ENCODE peak calls at places on chromosomes 5 and 9, in ten cellular contexts. One of them, this sample, is unnamed.

GRCh38 chr9:129989740-129990139 is 53.2 kb downstream of the FNBP1 start:
- DNase-seq in PC-3: peak
- DNase-seq in AG04450: no peak
- DNase-seq in GM23248: peak
- DNase-seq in naive thymus-derived CD4-positive, alpha-beta T cell: no peak
- DNase-seq in uterus: no peak
- DNase-seq in fibroblast of lung: peak
- DNase-seq in substantia nigra: no peak
- DNase-seq in neuronal stem cell: no peak
- DNase-seq in mammary epithelial cell: no peak
- DNase-seq in this sample: no peak

GRCh38 chr5:73564644-73565165 is 734 bp downstream of the ANKRA2 start:
- DNase-seq in neuronal stem cell: no peak
- DNase-seq in naive thymus-derived CD4-positive, alpha-beta T cell: no peak
- DNase-seq in mammary epithelial cell: no peak
- DNase-seq in PC-3: no peak
- DNase-seq in GM23248: peak
- DNase-seq in uterus: no peak
- DNase-seq in AG04450: no peak
- DNase-seq in fibroblast of lung: peak
- DNase-seq in substantia nigra: no peak
- DNase-seq in this sample: peak

GRCh38 chr9:5899292-5899691 is 8.6 kb downstream of the MLANA start:
- DNase-seq in neuronal stem cell: no peak
- DNase-seq in PC-3: peak
- DNase-seq in AG04450: no peak
- DNase-seq in mammary epithelial cell: no peak
- DNase-seq in naive thymus-derived CD4-positive, alpha-beta T cell: no peak
- DNase-seq in GM23248: no peak
- DNase-seq in uterus: no peak
- DNase-seq in fibroblast of lung: no peak
- DNase-seq in substantia nigra: no peak
- DNase-seq in this sample: no peak

GRCh38 chr9:70466976-70467551 is 52.6 kb upstream of the KLF9 start:
- DNase-seq in mammary epithelial cell: peak
- DNase-seq in substantia nigra: no peak
- DNase-seq in GM23248: peak
- DNase-seq in PC-3: peak
- DNase-seq in fibroblast of lung: peak
- DNase-seq in uterus: no peak
- DNase-seq in AG04450: no peak
- DNase-seq in naive thymus-derived CD4-positive, alpha-beta T cell: no peak
- DNase-seq in neuronal stem cell: no peak
- DNase-seq in this sample: no peak

GRCh38 chr9:84151236-84151635 is 170.6 kb downstream of the RMI1 start:
- DNase-seq in GM23248: no peak
- DNase-seq in substantia nigra: no peak
- DNase-seq in PC-3: no peak
- DNase-seq in fibroblast of lung: no peak
- DNase-seq in mammary epithelial cell: no peak
- DNase-seq in uterus: no peak
- DNase-seq in neuronal stem cell: no peak
- DNase-seq in naive thymus-derived CD4-positive, alpha-beta T cell: no peak
- DNase-seq in AG04450: no peak
- DNase-seq in this sample: no peak

GRCh38 chr9:19049872-19050636 is 827 bp downstream of the RRAGA start:
- DNase-seq in uterus: no peak
- DNase-seq in fibroblast of lung: peak
- DNase-seq in GM23248: peak
- DNase-seq in neuronal stem cell: no peak
- DNase-seq in PC-3: peak
- DNase-seq in naive thymus-derived CD4-positive, alpha-beta T cell: peak
- DNase-seq in AG04450: no peak
- DNase-seq in mammary epithelial cell: peak
- DNase-seq in substantia nigra: peak
- DNase-seq in this sample: no peak

GRCh38 chr5:56012281-56012963 is 17.7 kb upstream of the IL6ST start:
- DNase-seq in mammary epithelial cell: peak
- DNase-seq in neuronal stem cell: no peak
- DNase-seq in uterus: peak
- DNase-seq in PC-3: peak
- DNase-seq in substantia nigra: no peak
- DNase-seq in naive thymus-derived CD4-positive, alpha-beta T cell: peak
- DNase-seq in AG04450: no peak
- DNase-seq in GM23248: peak
- DNase-seq in fibroblast of lung: peak
- DNase-seq in this sample: no peak

GRCh38 chr5:119302916-119303897 is 52.6 kb upstream of the TNFAIP8 start:
- DNase-seq in GM23248: peak
- DNase-seq in fibroblast of lung: peak
- DNase-seq in neuronal stem cell: no peak
- DNase-seq in uterus: no peak
- DNase-seq in PC-3: peak
- DNase-seq in mammary epithelial cell: peak
- DNase-seq in AG04450: peak
- DNase-seq in naive thymus-derived CD4-positive, alpha-beta T cell: no peak
- DNase-seq in substantia nigra: no peak
- DNase-seq in this sample: no peak

GRCh38 chr5:57405984-57406383 is 76.6 kb downstream of the ACTBL2 start:
- DNase-seq in uterus: no peak
- DNase-seq in fibroblast of lung: peak
- DNase-seq in AG04450: no peak
- DNase-seq in substantia nigra: no peak
- DNase-seq in mammary epithelial cell: no peak
- DNase-seq in PC-3: no peak
- DNase-seq in naive thymus-derived CD4-positive, alpha-beta T cell: no peak
- DNase-seq in GM23248: no peak
- DNase-seq in neuronal stem cell: no peak
- DNase-seq in this sample: no peak

GRCh38 chr5:57406591-57406990 is 76.0 kb downstream of the ACTBL2 start:
- DNase-seq in mammary epithelial cell: no peak
- DNase-seq in PC-3: no peak
- DNase-seq in naive thymus-derived CD4-positive, alpha-beta T cell: no peak
- DNase-seq in uterus: no peak
- DNase-seq in neuronal stem cell: no peak
- DNase-seq in GM23248: no peak
- DNase-seq in fibroblast of lung: no peak
- DNase-seq in AG04450: no peak
- DNase-seq in substantia nigra: peak
- DNase-seq in this sample: no peak

GRCh38 chr5:57408714-57409113 is 73.9 kb downstream of the ACTBL2 start:
- DNase-seq in PC-3: no peak
- DNase-seq in mammary epithelial cell: no peak
- DNase-seq in uterus: no peak
- DNase-seq in naive thymus-derived CD4-positive, alpha-beta T cell: no peak
- DNase-seq in neuronal stem cell: no peak
- DNase-seq in GM23248: peak
- DNase-seq in AG04450: no peak
- DNase-seq in fibroblast of lung: peak
- DNase-seq in substantia nigra: no peak
- DNase-seq in this sample: no peak

GRCh38 chr5:57407391-57407790 is 75.2 kb downstream of the ACTBL2 start:
- DNase-seq in fibroblast of lung: no peak
- DNase-seq in mammary epithelial cell: no peak
- DNase-seq in GM23248: no peak
- DNase-seq in AG04450: no peak
- DNase-seq in PC-3: no peak
- DNase-seq in naive thymus-derived CD4-positive, alpha-beta T cell: no peak
- DNase-seq in substantia nigra: peak
- DNase-seq in uterus: no peak
- DNase-seq in neuronal stem cell: no peak
- DNase-seq in this sample: no peak

DNA sequence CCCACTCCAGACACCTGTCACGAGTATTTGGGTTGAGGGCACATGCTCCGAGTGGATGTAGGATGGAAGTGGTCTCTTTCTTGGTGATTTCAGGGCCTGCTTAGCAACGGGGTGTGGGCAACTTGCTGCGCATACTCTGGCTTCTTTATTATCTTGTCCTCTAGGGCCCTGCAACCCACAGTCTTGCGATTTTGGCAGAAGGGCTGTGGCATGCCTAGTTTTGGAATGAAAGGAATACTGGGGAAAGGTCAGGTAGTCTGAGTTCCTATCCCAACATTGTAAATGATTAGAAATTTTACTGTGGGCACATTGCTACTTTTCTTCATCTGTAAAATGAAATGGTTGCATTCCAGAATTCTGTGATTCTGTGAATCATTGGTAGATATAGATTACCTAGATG is 74.3 kb downstream of the ACTBL2 start:
- DNase-seq in GM23248: no peak
- DNase-seq in naive thymus-derived CD4-positive, alpha-beta T cell: no peak
- DNase-seq in fibroblast of lung: no peak
- DNase-seq in AG04450: no peak
- DNase-seq in uterus: no peak
- DNase-seq in neuronal stem cell: no peak
- DNase-seq in mammary epithelial cell: no peak
- DNase-seq in PC-3: no peak
- DNase-seq in substantia nigra: no peak
- DNase-seq in this sample: no peak
- H3K27ac ChIP-seq in GM23248: peak
- H3K27ac ChIP-seq in naive thymus-derived CD4-positive, alpha-beta T cell: no peak
- H3K27ac ChIP-seq in fibroblast of lung: no peak
- H3K27ac ChIP-seq in AG04450: no peak
- H3K27ac ChIP-seq in uterus: peak
- H3K27ac ChIP-seq in neuronal stem cell: no peak
- H3K27ac ChIP-seq in mammary epithelial cell: no peak
- H3K27ac ChIP-seq in PC-3: no peak
- H3K27ac ChIP-seq in substantia nigra: no peak
- H3K27ac ChIP-seq in this sample: no peak

DNA sequence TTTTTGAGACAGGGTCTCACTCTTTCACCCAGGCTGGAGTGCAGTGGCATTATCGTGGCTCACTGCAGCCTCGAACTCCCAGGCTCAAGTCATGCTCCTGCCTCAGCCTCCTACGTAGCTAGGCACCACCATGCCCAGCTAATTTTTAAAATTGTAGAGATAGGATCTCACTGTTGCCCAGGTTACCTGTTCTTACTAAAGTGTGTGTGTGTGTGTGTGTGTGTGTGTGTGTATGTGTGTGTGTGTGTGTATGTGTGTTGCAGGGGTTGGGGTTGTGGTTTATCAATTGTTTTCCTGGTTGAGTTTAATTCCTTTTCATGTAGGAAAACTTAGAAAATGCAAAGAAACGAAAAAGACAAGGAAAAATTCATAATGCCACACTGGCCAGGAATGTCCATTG is 21.8 kb downstream of the RNF44 start:
- DNase-seq in GM23248: no peak
- DNase-seq in substantia nigra: no peak
- DNase-seq in neuronal stem cell: no peak
- DNase-seq in PC-3: no peak
- DNase-seq in fibroblast of lung: no peak
- DNase-seq in mammary epithelial cell: no peak
- DNase-seq in AG04450: no peak
- DNase-seq in uterus: no peak
- DNase-seq in naive thymus-derived CD4-positive, alpha-beta T cell: no peak
- DNase-seq in this sample: no peak
- H3K27ac ChIP-seq in GM23248: no peak
- H3K27ac ChIP-seq in substantia nigra: no peak
- H3K27ac ChIP-seq in neuronal stem cell: no peak
- H3K27ac ChIP-seq in PC-3: no peak
- H3K27ac ChIP-seq in fibroblast of lung: no peak
- H3K27ac ChIP-seq in mammary epithelial cell: no peak
- H3K27ac ChIP-seq in AG04450: no peak
- H3K27ac ChIP-seq in uterus: no peak
- H3K27ac ChIP-seq in naive thymus-derived CD4-positive, alpha-beta T cell: no peak
- H3K27ac ChIP-seq in this sample: no peak

GRCh38 chr5:140041099-140041491 is 2.0 kb downstream of the NRG2 start:
- DNase-seq in substantia nigra: no peak
- DNase-seq in PC-3: peak
- DNase-seq in AG04450: no peak
- DNase-seq in neuronal stem cell: no peak
- DNase-seq in fibroblast of lung: no peak
- DNase-seq in GM23248: no peak
- DNase-seq in uterus: no peak
- DNase-seq in mammary epithelial cell: no peak
- DNase-seq in naive thymus-derived CD4-positive, alpha-beta T cell: no peak
- DNase-seq in this sample: no peak

GRCh38 chr5:140041492-140042421 is 1.3 kb downstream of the NRG2 start:
- DNase-seq in substantia nigra: peak
- DNase-seq in naive thymus-derived CD4-positive, alpha-beta T cell: no peak
- DNase-seq in PC-3: peak
- DNase-seq in mammary epithelial cell: peak
- DNase-seq in uterus: peak
- DNase-seq in neuronal stem cell: no peak
- DNase-seq in fibroblast of lung: peak
- DNase-seq in GM23248: peak
- DNase-seq in AG04450: no peak
- DNase-seq in this sample: peak

GRCh38 chr5:140044041-140044440 is 942 bp upstream of the NRG2 start:
- DNase-seq in mammary epithelial cell: no peak
- DNase-seq in AG04450: no peak
- DNase-seq in naive thymus-derived CD4-positive, alpha-beta T cell: no peak
- DNase-seq in fibroblast of lung: no peak
- DNase-seq in GM23248: peak
- DNase-seq in PC-3: no peak
- DNase-seq in uterus: no peak
- DNase-seq in substantia nigra: no peak
- DNase-seq in neuronal stem cell: no peak
- DNase-seq in this sample: no peak

GRCh38 chr5:140042551-140043507 is at the start of gene NRG2:
- DNase-seq in substantia nigra: peak
- DNase-seq in mammary epithelial cell: peak
- DNase-seq in GM23248: peak
- DNase-seq in fibroblast of lung: peak
- DNase-seq in PC-3: peak
- DNase-seq in AG04450: no peak
- DNase-seq in neuronal stem cell: peak
- DNase-seq in naive thymus-derived CD4-positive, alpha-beta T cell: peak
- DNase-seq in uterus: peak
- DNase-seq in this sample: peak

GRCh38 chr5:140043508-140043872 is 391 bp upstream of the NRG2 start:
- DNase-seq in mammary epithelial cell: no peak
- DNase-seq in neuronal stem cell: no peak
- DNase-seq in substantia nigra: no peak
- DNase-seq in GM23248: no peak
- DNase-seq in fibroblast of lung: no peak
- DNase-seq in AG04450: no peak
- DNase-seq in PC-3: peak
- DNase-seq in uterus: no peak
- DNase-seq in naive thymus-derived CD4-positive, alpha-beta T cell: no peak
- DNase-seq in this sample: peak
- H3K27ac ChIP-seq in mammary epithelial cell: no peak
- H3K27ac ChIP-seq in neuronal stem cell: no peak
- H3K27ac ChIP-seq in substantia nigra: peak
- H3K27ac ChIP-seq in GM23248: no peak
- H3K27ac ChIP-seq in fibroblast of lung: no peak
- H3K27ac ChIP-seq in AG04450: no peak
- H3K27ac ChIP-seq in PC-3: no peak
- H3K27ac ChIP-seq in uterus: no peak
- H3K27ac ChIP-seq in naive thymus-derived CD4-positive, alpha-beta T cell: no peak
- H3K27ac ChIP-seq in this sample: peak

GRCh38 chr5:112933651-112934365 is 11.8 kb upstream of the REEP5 start:
- DNase-seq in substantia nigra: no peak
- DNase-seq in PC-3: peak
- DNase-seq in GM23248: peak
- DNase-seq in mammary epithelial cell: peak
- DNase-seq in fibroblast of lung: peak
- DNase-seq in AG04450: no peak
- DNase-seq in uterus: no peak
- DNase-seq in neuronal stem cell: no peak
- DNase-seq in naive thymus-derived CD4-positive, alpha-beta T cell: no peak
- DNase-seq in this sample: no peak

GRCh38 chr5:112929336-112930081 is 7.5 kb upstream of the REEP5 start:
- DNase-seq in GM23248: no peak
- DNase-seq in PC-3: peak
- DNase-seq in AG04450: no peak
- DNase-seq in neuronal stem cell: no peak
- DNase-seq in naive thymus-derived CD4-positive, alpha-beta T cell: no peak
- DNase-seq in mammary epithelial cell: peak
- DNase-seq in uterus: no peak
- DNase-seq in fibroblast of lung: no peak
- DNase-seq in substantia nigra: no peak
- DNase-seq in this sample: no peak

GRCh38 chr5:112933105-112933504 is 11.1 kb upstream of the REEP5 start:
- DNase-seq in fibroblast of lung: no peak
- DNase-seq in GM23248: no peak
- DNase-seq in neuronal stem cell: no peak
- DNase-seq in mammary epithelial cell: no peak
- DNase-seq in uterus: no peak
- DNase-seq in PC-3: no peak
- DNase-seq in AG04450: no peak
- DNase-seq in substantia nigra: no peak
- DNase-seq in naive thymus-derived CD4-positive, alpha-beta T cell: no peak
- DNase-seq in this sample: no peak

GRCh38 chr5:112931473-112931872 is 9.4 kb upstream of the REEP5 start:
- DNase-seq in mammary epithelial cell: no peak
- DNase-seq in naive thymus-derived CD4-positive, alpha-beta T cell: no peak
- DNase-seq in substantia nigra: no peak
- DNase-seq in neuronal stem cell: no peak
- DNase-seq in AG04450: no peak
- DNase-seq in fibroblast of lung: peak
- DNase-seq in GM23248: no peak
- DNase-seq in PC-3: no peak
- DNase-seq in uterus: no peak
- DNase-seq in this sample: no peak

GRCh38 chr5:112930082-112930344 is 8.0 kb upstream of the REEP5 start:
- DNase-seq in neuronal stem cell: no peak
- DNase-seq in naive thymus-derived CD4-positive, alpha-beta T cell: peak
- DNase-seq in AG04450: no peak
- DNase-seq in uterus: no peak
- DNase-seq in substantia nigra: no peak
- DNase-seq in mammary epithelial cell: no peak
- DNase-seq in PC-3: no peak
- DNase-seq in fibroblast of lung: no peak
- DNase-seq in GM23248: no peak
- DNase-seq in this sample: no peak
- H3K27ac ChIP-seq in neuronal stem cell: no peak
- H3K27ac ChIP-seq in naive thymus-derived CD4-positive, alpha-beta T cell: no peak
- H3K27ac ChIP-seq in AG04450: no peak
- H3K27ac ChIP-seq in uterus: no peak
- H3K27ac ChIP-seq in substantia nigra: no peak
- H3K27ac ChIP-seq in mammary epithelial cell: no peak
- H3K27ac ChIP-seq in PC-3: no peak
- H3K27ac ChIP-seq in fibroblast of lung: no peak
- H3K27ac ChIP-seq in GM23248: no peak
- H3K27ac ChIP-seq in this sample: no peak

This sample was measured in caudate nucleus.